ENCODE peak calls at places on chromosomes 3 and 15, in nine cellular contexts. B, R, Q, H, E, C, D, A and V are unnamed samples.

GRCh38 chr15:25693321-25694237 is 169.5 kb downstream of the ATP10A start:
- DNase-seq in B (no peak), R (no peak), Q (no peak), H (no peak), E (peak), C (no peak), D (no peak), A (no peak), V (no peak)

GRCh38 chr15:100244796-100245495 is 96.8 kb downstream of the ADAMTS17 start:
- DNase-seq in B (no peak), R (no peak), Q (no peak), H (no peak), E (no peak), C (no peak), D (no peak), A (no peak), V (no peak)

GRCh38 chr15:31758126-31758525 is 272.2 kb upstream of the CHRNA7 start:
- DNase-seq in B (peak), R (peak), Q (no peak), H (peak), E (no peak), C (no peak), D (no peak), A (no peak), V (peak)

GRCh38 chr3:188432826-188433525 is 279.0 kb downstream of the LPP start:
- DNase-seq in B (peak), R (no peak), Q (no peak), H (peak), E (no peak), C (no peak), D (no peak), A (no peak), V (no peak)

GRCh38 chr15:90376789-90377188 is 11.3 kb upstream of the IQGAP1 start:
- DNase-seq in B (peak), R (no peak), Q (no peak), H (peak), E (no peak), C (no peak), D (no peak), A (no peak), V (no peak)

GRCh38 chr15:91357527-91357926 is 257.5 kb downstream of the SV2B start:
- DNase-seq in B (no peak), R (no peak), Q (no peak), H (no peak), E (no peak), C (no peak), D (no peak), A (no peak), V (no peak)

GRCh38 chr3:29978036-29978435 is 628.4 kb upstream of the TGFBR2 start:
- DNase-seq in B (no peak), R (no peak), Q (no peak), H (no peak), E (no peak), C (no peak), D (no peak), A (no peak), V (no peak)

GRCh38 chr3:113167929-113168771 is 43.2 kb upstream of the BOC start:
- DNase-seq in B (no peak), R (no peak), Q (no peak), H (no peak), E (no peak), C (no peak), D (no peak), A (no peak), V (no peak)

GRCh38 chr3:154378311-154378710 is 51.7 kb downstream of the GPR149 start:
- DNase-seq in B (no peak), R (no peak), Q (no peak), H (no peak), E (no peak), C (no peak), D (no peak), A (no peak), V (no peak)

GRCh38 chr15:33007295-33007855 is 187.1 kb downstream of the FMN1 start:
- DNase-seq in B (no peak), R (peak), Q (no peak), H (no peak), E (no peak), C (no peak), D (no peak), A (no peak), V (no peak)

GRCh38 chr15:75081150-75081549 is 57.8 kb downstream of the PPCDC start:
- DNase-seq in B (no peak), R (no peak), Q (no peak), H (no peak), E (no peak), C (no peak), D (no peak), A (no peak), V (no peak)

GRCh38 chr15:39573844-39574243 is 7.0 kb upstream of the THBS1 start:
- DNase-seq in B (no peak), R (no peak), Q (no peak), H (no peak), E (no peak), C (no peak), D (no peak), A (no peak), V (no peak)

GRCh38 chr3:106542101-106542769 is 673.4 kb upstream of the CBLB start:
- DNase-seq in B (no peak), R (no peak), Q (no peak), H (no peak), E (no peak), C (no peak), D (no peak), A (no peak), V (no peak)

GRCh38 chr3:179196098-179196497 is 47.9 kb downstream of the PIK3CA start:
- DNase-seq in B (no peak), R (no peak), Q (no peak), H (no peak), E (no peak), C (no peak), D (no peak), A (no peak), V (no peak)

GRCh38 chr3:86774082-86774691 is 216.8 kb downstream of the VGLL3 start:
- DNase-seq in B (no peak), R (no peak), Q (no peak), H (no peak), E (no peak), C (no peak), D (no peak), A (no peak), V (no peak)

GRCh38 chr3:72520690-72521308 is 327.4 kb downstream of the SHQ1 start:
- DNase-seq in B (no peak), R (peak), Q (no peak), H (no peak), E (no peak), C (no peak), D (no peak), A (no peak), V (no peak)

GRCh38 chr3:133937756-133938601 is 42.3 kb upstream of the RAB6B start:
- DNase-seq in B (peak), R (no peak), Q (no peak), H (no peak), E (no peak), C (no peak), D (peak), A (no peak), V (no peak)

GRCh38 chr15:75347222-75348033 is 589 bp downstream of the NEIL1 start:
- DNase-seq in B (peak), R (peak), Q (peak), H (peak), E (peak), C (no peak), D (no peak), A (no peak), V (peak)

GRCh38 chr15:88166330-88166993 is 90.1 kb downstream of the NTRK3 start:
- DNase-seq in B (no peak), R (no peak), Q (no peak), H (no peak), E (no peak), C (no peak), D (no peak), A (no peak), V (no peak)

GRCh38 chr3:142577701-142578308 is 728 bp downstream of the ATR start:
- DNase-seq in B (no peak), R (no peak), Q (no peak), H (no peak), E (no peak), C (no peak), D (no peak), A (no peak), V (no peak)

GRCh38 chr3:156158656-156159295 is 38.4 kb downstream of the KCNAB1 start:
- DNase-seq in B (no peak), R (no peak), Q (no peak), H (no peak), E (no peak), C (no peak), D (no peak), A (no peak), V (no peak)

GRCh38 chr3:51393564-51393963 is 2.5 kb downstream of the RBM15B start:
- DNase-seq in B (no peak), R (no peak), Q (no peak), H (no peak), E (no peak), C (no peak), D (peak), A (no peak), V (no peak)

GRCh38 chr3:125556314-125556713 is 36.3 kb upstream of the SNX4 start:
- DNase-seq in B (no peak), R (no peak), Q (no peak), H (no peak), E (no peak), C (no peak), D (no peak), A (no peak), V (no peak)

GRCh38 chr3:187743195-187744141 is 1.8 kb downstream of the BCL6 start:
- DNase-seq in B (peak), R (no peak), Q (peak), H (peak), E (peak), C (no peak), D (peak), A (peak), V (peak)

GRCh38 chr3:187831125-187832051 is 86.1 kb upstream of the BCL6 start:
- DNase-seq in B (no peak), R (no peak), Q (no peak), H (no peak), E (no peak), C (no peak), D (no peak), A (no peak), V (no peak)

GRCh38 chr3:99012051-99012450 is 110.6 kb upstream of the DCBLD2 start:
- DNase-seq in B (no peak), R (no peak), Q (no peak), H (no peak), E (no peak), C (no peak), D (no peak), A (no peak), V (no peak)

GRCh38 chr3:39781632-39782031 is 27.8 kb upstream of the MYRIP start:
- DNase-seq in B (no peak), R (no peak), Q (no peak), H (no peak), E (no peak), C (no peak), D (no peak), A (no peak), V (no peak)

GRCh38 chr3:43079536-43080332 is 26.1 kb downstream of the POMGNT2 start:
- DNase-seq in B (no peak), R (no peak), Q (no peak), H (no peak), E (no peak), C (no peak), D (no peak), A (no peak), V (no peak)
- H3K4me3 ChIP-seq in B (no peak), R (no peak), Q (no peak), H (no peak), E (no peak), C (no peak), D (no peak), A (no peak), V (no peak)

GRCh38 chr3:16741890-16742289 is 136.7 kb upstream of the DAZL start:
- DNase-seq in B (no peak), R (no peak), Q (no peak), H (peak), E (no peak), C (no peak), D (no peak), A (no peak), V (no peak)
- TF ChIP-seq CTCF in B (no peak), R (no peak), Q (no peak), H (no peak), E (no peak), C (no peak), D (no peak), A (no peak), V (no peak)

GRCh38 chr15:101313041-101313761 is 18.2 kb upstream of the SNRPA1 start:
- DNase-seq in B (no peak), R (no peak), Q (no peak), H (no peak), E (no peak), C (no peak), D (no peak), A (no peak), V (no peak)
- H3K27ac ChIP-seq in B (no peak), R (no peak), Q (no peak), H (no peak), E (no peak), C (no peak), D (no peak), A (no peak), V (no peak)

GRCh38 chr3:13210221-13210975 is 137.2 kb upstream of the IQSEC1 start:
- DNase-seq in B (no peak), R (no peak), Q (no peak), H (no peak), E (peak), C (no peak), D (no peak), A (no peak), V (no peak)
- H3K4me3 ChIP-seq in B (no peak), R (no peak), Q (no peak), H (no peak), E (no peak), C (no peak), D (no peak), A (no peak), V (no peak)

DNA sequence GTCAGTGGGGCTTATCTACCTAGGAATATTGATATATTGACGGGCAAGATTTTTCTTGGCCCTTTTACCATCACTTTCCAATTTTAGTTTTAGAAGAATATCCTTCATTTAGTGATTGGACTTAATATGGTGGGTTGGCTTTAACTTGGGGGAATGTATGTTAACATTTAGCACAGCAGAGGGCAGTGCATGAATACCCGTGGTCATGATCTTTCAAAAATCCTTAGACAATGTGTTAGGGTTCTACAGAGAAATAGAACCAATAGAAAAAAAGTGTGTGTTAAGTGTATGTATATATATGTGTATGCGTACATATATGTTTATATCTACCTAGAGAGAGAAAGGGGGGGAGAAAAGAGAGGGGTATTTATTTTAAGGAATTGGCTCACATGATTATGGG is 36.9 kb downstream of the GPR171 start:
- DNase-seq in B (no peak), R (no peak), Q (no peak), H (no peak), E (no peak), C (no peak), D (no peak), A (no peak), V (no peak)
- TF ChIP-seq CTCF in B (no peak), R (peak), Q (no peak), H (no peak), E (peak), C (peak), D (no peak), A (no peak), V (no peak)

GRCh38 chr15:92500023-92500630 is 106.4 kb downstream of the ST8SIA2 start:
- DNase-seq in B (no peak), R (no peak), Q (no peak), H (no peak), E (no peak), C (no peak), D (no peak), A (no peak), V (no peak)

GRCh38 chr15:92494791-92495190 is 101.1 kb downstream of the ST8SIA2 start:
- DNase-seq in B (no peak), R (no peak), Q (no peak), H (no peak), E (no peak), C (no peak), D (no peak), A (no peak), V (no peak)

GRCh38 chr15:92492556-92492955 is 98.9 kb downstream of the ST8SIA2 start:
- DNase-seq in B (no peak), R (no peak), Q (no peak), H (no peak), E (no peak), C (no peak), D (no peak), A (no peak), V (no peak)

GRCh38 chr15:92495468-92495867 is 101.8 kb downstream of the ST8SIA2 start:
- DNase-seq in B (no peak), R (no peak), Q (no peak), H (no peak), E (no peak), C (no peak), D (no peak), A (no peak), V (no peak)
- H3K27ac ChIP-seq in B (no peak), R (no peak), Q (no peak), H (no peak), E (no peak), C (no peak), D (no peak), A (no peak), V (no peak)

DNA sequence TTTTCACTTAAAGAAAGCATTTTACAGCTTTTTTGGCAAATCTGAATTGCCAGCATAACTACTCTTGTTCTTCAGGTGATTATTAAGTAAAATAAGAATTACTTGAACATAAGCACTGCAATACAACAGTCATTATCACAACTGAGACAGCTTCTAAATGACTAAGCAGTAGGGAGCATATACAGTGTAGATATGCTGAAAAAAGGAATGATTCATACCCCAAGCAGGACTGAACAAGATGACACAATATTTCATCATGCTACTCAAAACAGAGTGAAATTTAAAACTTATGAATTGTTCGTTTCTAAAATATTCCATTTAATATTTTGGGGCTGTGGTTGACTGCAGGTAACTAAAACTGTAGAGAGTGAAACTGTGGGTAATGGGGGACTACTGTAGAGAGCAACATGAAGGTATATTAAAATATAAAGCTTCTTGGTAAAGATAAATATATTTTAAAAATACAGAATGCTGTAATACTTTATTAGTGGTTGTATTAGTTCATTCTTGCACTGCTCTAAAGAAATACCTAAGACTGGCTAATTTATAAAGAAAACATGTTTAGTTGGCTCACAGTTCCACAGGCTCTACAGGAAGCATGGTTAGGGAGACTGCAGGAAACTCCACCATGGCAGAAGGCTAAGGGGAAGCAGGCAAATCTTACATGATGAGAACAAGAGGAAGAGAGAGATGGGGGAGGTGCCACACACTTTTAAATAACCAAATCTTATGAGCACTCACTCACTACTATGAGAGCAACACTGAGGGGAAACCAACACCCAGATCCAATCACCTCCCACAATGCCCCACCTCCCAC is 84.8 kb downstream of the DCLK3 start:
- DNase-seq in B (no peak), R (peak), Q (no peak), H (no peak), E (no peak), C (no peak), D (no peak), A (no peak), V (no peak)
- H3K4me3 ChIP-seq in B (no peak), R (no peak), Q (no peak), H (no peak), E (no peak), C (no peak), D (no peak), A (no peak), V (no peak)

GRCh38 chr15:59746777-59747176 is 57.7 kb upstream of the BNIP2 start:
- DNase-seq in B (no peak), R (no peak), Q (no peak), H (no peak), E (no peak), C (no peak), D (no peak), A (no peak), V (no peak)

GRCh38 chr15:59751552-59752413 is 62.7 kb upstream of the BNIP2 start:
- DNase-seq in B (no peak), R (peak), Q (no peak), H (no peak), E (no peak), C (no peak), D (no peak), A (no peak), V (no peak)
- TF ChIP-seq CTCF in B (no peak), R (peak), Q (no peak), H (no peak), E (peak), C (peak), D (no peak), A (no peak), V (no peak)

DNA sequence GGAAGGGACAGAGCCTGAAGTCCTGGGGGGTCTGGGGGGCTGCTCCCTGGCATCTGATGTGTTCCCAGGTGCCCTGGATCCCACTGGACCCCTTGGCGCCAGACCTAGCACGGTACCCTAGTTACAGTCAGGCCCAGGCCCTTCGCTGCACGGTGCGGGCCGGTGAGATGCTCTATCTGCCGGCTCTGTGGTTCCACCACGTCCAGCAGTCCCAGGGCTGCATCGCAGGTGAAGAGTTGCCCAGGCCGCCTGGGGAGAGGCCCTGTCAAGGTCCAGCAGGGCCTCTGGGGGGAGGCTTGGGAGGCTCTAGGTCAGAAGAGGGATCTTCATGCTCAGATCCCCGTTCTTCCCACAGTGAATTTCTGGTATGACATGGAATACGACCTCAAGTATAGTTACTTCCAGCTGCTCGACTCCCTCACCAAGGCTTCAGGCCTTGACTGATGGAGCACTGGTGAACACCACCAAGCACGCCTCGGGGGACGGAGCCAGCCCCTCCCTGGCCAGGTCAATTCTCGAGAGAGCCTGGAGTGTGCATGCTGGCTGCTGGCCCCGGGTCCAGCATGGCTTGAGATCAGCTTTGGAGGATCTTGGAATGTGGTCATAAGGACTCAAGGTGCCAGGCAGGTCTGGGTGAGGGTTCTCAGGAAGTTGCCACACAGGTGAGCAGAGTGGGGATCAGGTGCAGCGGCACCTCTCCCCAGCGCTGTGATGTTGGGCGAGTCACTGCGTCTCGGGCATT is 1.8 kb upstream of the PLA2G4B start:
- DNase-seq in B (no peak), R (no peak), Q (no peak), H (no peak), E (no peak), C (no peak), D (no peak), A (no peak), V (peak)
- H3K27ac ChIP-seq in B (no peak), R (no peak), Q (no peak), H (no peak), E (no peak), C (no peak), D (no peak), A (no peak), V (no peak)